ENCODE peak calls at places on chromosomes 11 and 22, in seven cellular contexts. T is PC-9, N is PC-3, D is stomach, F is GM23248, J is aorta, W is psoas muscle. M is an unnamed sample.

GRCh38 chr11:5043385-5043784 is 2.9 kb upstream of the OR52J3 start:
- DNase-seq in D (no peak), J (no peak), N (no peak), T (no peak), F (peak), W (no peak), M (no peak)

GRCh38 chr11:123493393-123494063 is 63.5 kb downstream of the GRAMD1B start:
- DNase-seq in W (no peak), D (no peak), T (no peak), F (no peak), N (peak), J (no peak), M (no peak)

GRCh38 chr11:20887137-20887536 is 217.8 kb downstream of the NELL1 start:
- DNase-seq in W (no peak), F (no peak), T (no peak), N (no peak), J (no peak), D (no peak), M (no peak)

GRCh38 chr11:34654491-34655334 is 33.8 kb downstream of the EHF start:
- DNase-seq in D (peak), T (peak), J (no peak), W (peak), N (peak), F (peak), M (no peak)

GRCh38 chr22:19568337-19569311 is 44.4 kb upstream of the CLDN5 start:
- DNase-seq in D (no peak), N (peak), F (peak), T (no peak), W (no peak), J (no peak), M (no peak)

GRCh38 chr11:10497371-10498021 is 42.4 kb downstream of the AMPD3 start:
- DNase-seq in N (no peak), T (no peak), D (peak), F (no peak), J (no peak), W (no peak), M (peak)

GRCh38 chr22:35961480-35961902 is 67.1 kb downstream of the RBFOX2 start:
- DNase-seq in W (no peak), D (no peak), T (no peak), N (no peak), F (peak), J (peak), M (no peak)

GRCh38 chr22:42381152-42381551 is 51.1 kb downstream of the NFAM1 start:
- DNase-seq in N (no peak), D (no peak), F (no peak), T (no peak), J (no peak), W (no peak), M (no peak)

GRCh38 chr11:127683321-127683720 is 682.8 kb upstream of the KIRREL3 start:
- DNase-seq in F (no peak), W (no peak), D (no peak), T (no peak), J (no peak), N (no peak), M (no peak)

GRCh38 chr22:23012081-23012622 is 58.2 kb upstream of the GNAZ start:
- DNase-seq in D (no peak), F (no peak), T (no peak), N (no peak), J (no peak), W (no peak), M (no peak)

GRCh38 chr22:31329029-31329428 is 17.1 kb downstream of the PATZ1 start:
- DNase-seq in N (no peak), F (no peak), D (no peak), W (no peak), T (peak), J (no peak), M (no peak)

GRCh38 chr11:121453589-121454299 is 977 bp upstream of the SORL1-AS1 start:
- DNase-seq in J (no peak), T (no peak), D (no peak), N (no peak), W (no peak), F (no peak), M (no peak)

GRCh38 chr11:122343247-122343646 is 227.2 kb upstream of the BLID start:
- DNase-seq in J (no peak), W (no peak), D (no peak), T (no peak), N (no peak), F (peak), M (no peak)

GRCh38 chr22:17086750-17087149 is 1.9 kb downstream of the IL17RA start:
- DNase-seq in F (peak), J (peak), N (no peak), W (no peak), T (no peak), D (no peak), M (no peak)
- H3K4me3 ChIP-seq in F (peak), J (no peak), N (no peak), W (peak), T (no peak), D (peak), M (no peak)

GRCh38 chr22:50271519-50271970 is 1.4 kb upstream of the MAPK11 start:
- DNase-seq in F (peak), T (peak), W (no peak), N (peak), J (peak), D (peak), M (peak)

GRCh38 chr22:50270302-50271010 is at the start of gene MAPK11:
- DNase-seq in N (peak), J (peak), F (peak), W (peak), T (peak), D (peak), M (peak)

GRCh38 chr22:50274311-50274710 is 4.1 kb upstream of the MAPK11 start:
- DNase-seq in D (peak), T (peak), F (peak), J (no peak), W (no peak), N (peak), M (peak)

GRCh38 chr22:50271011-50271394 is 823 bp upstream of the MAPK11 start:
- DNase-seq in J (no peak), D (no peak), F (no peak), N (no peak), W (no peak), T (no peak), M (no peak)

DNA sequence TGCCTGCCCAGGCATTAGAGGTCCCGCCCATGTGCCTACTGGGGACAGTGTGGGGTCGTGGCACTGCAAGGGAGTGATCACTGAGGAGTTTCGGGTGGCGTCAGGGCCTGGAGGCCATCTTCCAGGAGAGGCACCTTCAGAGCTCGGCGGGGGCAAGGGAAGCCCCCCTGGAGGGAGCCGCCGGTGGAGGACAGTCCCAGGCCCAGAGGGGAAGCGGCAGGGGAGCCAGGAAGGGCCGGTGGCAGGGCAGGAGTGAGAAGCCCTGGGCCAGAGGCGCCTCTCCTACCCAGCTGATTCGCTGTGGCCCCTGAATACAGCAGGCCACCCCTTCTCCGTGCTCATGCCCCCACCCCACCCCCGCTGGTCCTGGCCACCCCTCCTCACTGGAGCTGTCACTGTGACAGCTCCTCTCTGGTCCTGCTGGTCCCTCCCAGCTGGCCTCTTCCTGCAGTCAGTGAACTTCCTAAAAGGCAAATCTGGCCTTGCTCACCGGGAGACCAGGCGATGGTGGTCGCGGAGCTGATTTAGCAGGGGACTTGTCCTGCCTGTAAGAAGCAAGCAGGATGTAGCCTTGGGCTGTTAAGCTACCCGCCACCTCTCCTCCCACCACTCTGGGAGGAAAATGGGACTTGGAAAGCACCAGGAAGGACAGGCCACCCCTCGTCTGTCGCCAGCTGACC is 2.1 kb upstream of the MAPK11 start:
- DNase-seq in J (no peak), W (no peak), T (no peak), F (no peak), D (no peak), N (no peak), M (peak)
- H3K27ac ChIP-seq in J (no peak), W (no peak), T (no peak), F (no peak), D (peak), N (no peak), M (peak)

GRCh38 chr22:50697667-50698506 is 25.3 kb downstream of the SHANK3 start:
- DNase-seq in D (no peak), T (no peak), J (peak), F (peak), N (no peak), W (peak), M (no peak)
- H3K4me3 ChIP-seq in D (peak), T (peak), J (no peak), F (peak), N (peak), W (peak), M (peak)

GRCh38 chr22:18005201-18005926 is 19.0 kb downstream of the MICAL3 start:
- DNase-seq in F (no peak), W (no peak), N (no peak), J (no peak), T (no peak), D (no peak), M (no peak)
- H3K27ac ChIP-seq in F (no peak), W (peak), N (no peak), J (no peak), T (no peak), D (no peak), M (no peak)

GRCh38 chr11:2154195-2154585 is 6.8 kb downstream of the INS start:
- DNase-seq in T (no peak), J (no peak), F (no peak), N (no peak), D (no peak), W (no peak), M (no peak)

GRCh38 chr11:2153581-2154194 is 7.3 kb downstream of the INS start:
- DNase-seq in T (no peak), W (no peak), D (no peak), J (no peak), N (no peak), F (no peak), M (no peak)

GRCh38 chr11:2149471-2150205 is 10.4 kb upstream of the IGF2 start:
- DNase-seq in W (no peak), N (no peak), D (no peak), T (no peak), J (no peak), F (no peak), M (no peak)

GRCh38 chr11:2150206-2150847 is 10.7 kb downstream of the INS start:
- DNase-seq in D (no peak), T (no peak), N (peak), J (no peak), F (peak), W (no peak), M (no peak)

DNA sequence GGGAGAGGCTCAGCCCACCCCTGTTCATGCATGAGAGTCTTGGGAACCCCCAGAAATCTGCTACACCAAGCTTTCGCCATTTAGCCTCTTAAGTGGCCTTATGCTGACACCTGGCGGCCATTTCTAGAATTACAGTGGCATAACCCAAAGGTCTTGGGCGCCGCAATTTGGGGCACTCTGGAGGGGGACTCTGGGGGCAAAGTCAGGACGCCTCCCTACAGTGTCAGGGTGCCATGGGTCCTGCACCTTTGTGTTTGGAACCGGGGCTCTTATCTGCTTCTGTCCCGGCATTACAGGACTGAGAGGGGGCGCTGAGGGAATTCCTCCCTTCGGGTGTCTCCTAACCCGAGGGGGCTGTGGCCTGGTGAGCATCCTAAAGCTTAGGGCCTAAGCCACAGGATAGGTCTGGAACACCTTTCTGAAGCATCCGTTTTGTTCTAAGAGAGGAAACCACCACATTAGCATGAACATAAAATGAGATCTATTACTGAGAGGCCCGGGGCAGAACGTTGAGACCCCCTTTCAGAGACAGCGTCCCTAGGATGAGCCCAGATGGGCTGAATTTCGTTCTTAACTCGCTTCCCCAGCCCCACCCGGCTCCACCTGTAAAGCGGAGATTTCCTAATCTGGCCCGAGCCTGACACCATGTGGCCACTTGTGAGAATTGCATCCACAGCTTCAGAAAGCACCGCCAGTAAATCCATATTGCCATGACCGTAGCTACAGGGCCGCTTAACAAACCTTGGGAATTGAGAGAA is 9.3 kb downstream of the INS start:
- DNase-seq in T (peak), J (peak), F (peak), W (peak), N (peak), D (peak), M (peak)
- H3K4me3 ChIP-seq in T (no peak), J (no peak), F (no peak), W (no peak), N (peak), D (no peak), M (no peak)

GRCh38 chr22:30314918-30315317 is 11.8 kb downstream of the TBC1D10A start:
- DNase-seq in D (no peak), T (no peak), N (no peak), J (no peak), W (no peak), F (no peak), M (no peak)

GRCh38 chr22:30310881-30311771 is 15.6 kb downstream of the TBC1D10A start:
- DNase-seq in N (peak), T (peak), J (peak), W (peak), D (peak), F (peak), M (no peak)

GRCh38 chr22:30315962-30316576 is 10.7 kb downstream of the TBC1D10A start:
- DNase-seq in N (no peak), W (no peak), T (no peak), F (no peak), J (no peak), D (no peak), M (no peak)

GRCh38 chr22:30312053-30312452 is 14.7 kb downstream of the TBC1D10A start:
- DNase-seq in W (no peak), J (no peak), D (no peak), N (peak), F (peak), T (peak), M (no peak)

DNA sequence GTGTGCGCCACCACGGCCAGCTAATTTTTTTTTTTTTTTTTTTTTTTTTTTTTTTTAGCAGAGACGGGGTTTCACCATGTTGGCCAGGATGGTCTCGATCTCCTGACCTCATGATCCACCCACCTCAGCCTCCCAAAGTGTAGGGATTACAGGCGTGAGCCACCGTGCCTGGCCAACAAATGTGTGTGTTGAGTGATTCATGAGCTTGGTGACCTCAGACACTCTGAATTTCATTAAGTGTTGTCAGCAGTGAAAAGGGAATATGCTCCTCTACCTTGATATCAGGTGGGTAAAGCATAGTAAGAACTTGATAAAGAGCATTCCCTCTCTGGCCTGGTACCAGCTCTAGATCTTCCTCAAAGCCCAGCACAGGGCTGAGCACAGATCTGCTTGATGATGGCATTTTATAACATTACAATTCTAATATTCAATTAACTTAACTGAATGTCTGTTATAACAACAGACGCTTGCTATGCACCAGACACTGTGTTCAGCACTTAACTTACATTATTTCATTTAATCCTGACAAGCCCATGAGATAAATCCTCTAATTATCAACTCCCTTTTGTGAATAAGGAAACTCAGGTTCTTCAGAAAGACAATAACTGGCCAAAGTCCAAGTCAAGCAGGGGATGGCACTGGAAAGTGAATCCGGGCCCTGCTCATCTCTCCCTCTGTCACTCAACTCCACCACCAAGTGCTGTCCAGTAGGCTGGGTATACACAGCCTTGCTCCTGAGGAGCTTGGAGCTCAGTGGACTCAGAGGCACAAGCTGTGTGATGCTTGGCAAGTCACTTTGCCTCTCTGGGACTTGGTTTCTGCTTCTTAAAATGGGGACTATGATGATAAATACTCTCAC is 13.0 kb downstream of the TBC1D10A start:
- DNase-seq in T (no peak), W (no peak), N (peak), D (no peak), F (no peak), J (no peak), M (no peak)
- H3K27ac ChIP-seq in T (peak), W (no peak), N (peak), D (peak), F (no peak), J (no peak), M (no peak)

GRCh38 chr11:117229411-117229810 is 2.5 kb downstream of the PCSK7 start:
- DNase-seq in J (peak), T (no peak), N (no peak), D (no peak), F (no peak), W (no peak), M (no peak)

GRCh38 chr11:117229931-117230285 is 2.0 kb downstream of the PCSK7 start:
- DNase-seq in F (no peak), W (no peak), J (peak), D (no peak), N (no peak), T (no peak), M (no peak)

GRCh38 chr11:117230981-117231636 is 764 bp downstream of the PCSK7 start:
- DNase-seq in T (no peak), W (no peak), D (no peak), J (peak), F (peak), N (peak), M (no peak)

GRCh38 chr11:117231637-117232021 is 244 bp downstream of the PCSK7 start:
- DNase-seq in F (no peak), J (no peak), W (no peak), N (no peak), T (no peak), D (no peak), M (no peak)

GRCh38 chr11:117230286-117230961 is 1.4 kb downstream of the PCSK7 start:
- DNase-seq in J (peak), W (no peak), N (peak), F (peak), D (no peak), T (no peak), M (no peak)
- H3K4me3 ChIP-seq in J (no peak), W (peak), N (peak), F (peak), D (peak), T (peak), M (no peak)

GRCh38 chr11:104731890-104732289 is 166.4 kb downstream of the CASP12 start:
- DNase-seq in N (no peak), T (no peak), F (no peak), D (no peak), J (no peak), W (no peak), M (no peak)

GRCh38 chr11:104735013-104735412 is 163.2 kb downstream of the CASP12 start:
- DNase-seq in D (no peak), N (no peak), F (no peak), T (no peak), J (no peak), W (no peak), M (no peak)

GRCh38 chr11:104738918-104739317 is 159.3 kb downstream of the CASP12 start:
- DNase-seq in N (no peak), F (no peak), J (no peak), T (no peak), D (no peak), W (no peak), M (no peak)

DNA sequence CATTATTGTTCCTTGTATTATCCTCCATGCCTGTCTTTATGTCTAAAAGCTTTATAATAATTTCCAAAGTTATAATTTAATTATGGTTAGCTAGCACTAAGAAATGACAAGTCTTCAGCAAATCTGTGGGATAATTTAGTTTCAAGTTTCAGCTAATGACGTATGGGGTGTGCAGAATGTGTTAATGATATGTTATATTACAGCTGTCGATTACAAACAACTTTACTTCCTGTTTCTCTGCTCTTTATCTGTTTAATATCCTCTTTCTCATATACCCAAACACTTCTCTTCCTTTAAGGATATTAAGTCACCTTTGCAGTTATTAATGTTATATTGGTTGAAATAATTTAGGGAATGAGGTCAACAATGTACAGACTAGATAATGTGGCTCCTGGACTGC is 161.8 kb downstream of the CASP12 start:
- DNase-seq in W (no peak), N (no peak), J (no peak), T (no peak), F (no peak), D (no peak), M (no peak)
- H3K27ac ChIP-seq in W (no peak), N (no peak), J (no peak), T (no peak), F (no peak), D (no peak), M (no peak)